ENCODE peak calls at places on chromosomes 6 and 20, in five cellular contexts. One of them, this sample, is unnamed.

GRCh38 chr20:17228624-17229061 is 1.8 kb downstream of the PCSK2 start:
- DNase-seq in NCI-H2171 treated with DMSO at 0.1 percent for 48 hours: peak; percentile 9
- DNase-seq in cortex of kidney: no peak
- DNase-seq in iris pigment epithelial cell: no peak
- DNase-seq in cardiac fibroblast: no peak
- DNase-seq in this sample: no peak

GRCh38 chr6:42326248-42326647 is 108.6 kb upstream of the MRPS10 start:
- DNase-seq in cortex of kidney: no peak
- DNase-seq in cardiac fibroblast: no peak
- DNase-seq in iris pigment epithelial cell: no peak
- DNase-seq in NCI-H2171 treated with DMSO at 0.1 percent for 48 hours: peak; percentile 43
- DNase-seq in this sample: no peak

GRCh38 chr6:107218142-107218541 is 102.8 kb upstream of the BEND3 start:
- DNase-seq in iris pigment epithelial cell: no peak
- DNase-seq in cortex of kidney: no peak
- DNase-seq in cardiac fibroblast: no peak
- DNase-seq in NCI-H2171 treated with DMSO at 0.1 percent for 48 hours: no peak
- DNase-seq in this sample: no peak

GRCh38 chr20:17377222-17377621 is 150.4 kb downstream of the PCSK2 start:
- DNase-seq in cortex of kidney: no peak
- DNase-seq in iris pigment epithelial cell: no peak
- DNase-seq in NCI-H2171 treated with DMSO at 0.1 percent for 48 hours: no peak
- DNase-seq in cardiac fibroblast: no peak
- DNase-seq in this sample: no peak

GRCh38 chr20:45450097-45450818 is 19.3 kb upstream of the WFDC2 start:
- DNase-seq in iris pigment epithelial cell: peak; percentile 54
- DNase-seq in cortex of kidney: no peak
- DNase-seq in cardiac fibroblast: peak; percentile 73
- DNase-seq in NCI-H2171 treated with DMSO at 0.1 percent for 48 hours: peak; percentile 14
- DNase-seq in this sample: peak; percentile 56

GRCh38 chr6:48817714-48818113 is 645.3 kb downstream of the MMUT start:
- DNase-seq in iris pigment epithelial cell: peak; percentile 61
- DNase-seq in cardiac fibroblast: peak; percentile 77
- DNase-seq in NCI-H2171 treated with DMSO at 0.1 percent for 48 hours: no peak
- DNase-seq in cortex of kidney: no peak
- DNase-seq in this sample: no peak

GRCh38 chr6:137913434-137913833 is 46.4 kb downstream of the TNFAIP3 start:
- DNase-seq in iris pigment epithelial cell: no peak
- DNase-seq in NCI-H2171 treated with DMSO at 0.1 percent for 48 hours: no peak
- DNase-seq in cardiac fibroblast: no peak
- DNase-seq in cortex of kidney: no peak
- DNase-seq in this sample: no peak

GRCh38 chr6:144646066-144646800 is 361.1 kb downstream of the UTRN start:
- DNase-seq in iris pigment epithelial cell: no peak
- DNase-seq in NCI-H2171 treated with DMSO at 0.1 percent for 48 hours: no peak
- DNase-seq in cortex of kidney: no peak
- DNase-seq in cardiac fibroblast: no peak
- DNase-seq in this sample: no peak

GRCh38 chr6:47524136-47524840 is 46.7 kb downstream of the CD2AP start:
- DNase-seq in iris pigment epithelial cell: peak; percentile 34
- DNase-seq in NCI-H2171 treated with DMSO at 0.1 percent for 48 hours: no peak
- DNase-seq in cortex of kidney: no peak
- DNase-seq in cardiac fibroblast: peak; percentile 22
- DNase-seq in this sample: peak; percentile 15

GRCh38 chr6:51768087-51768486 is 319.3 kb downstream of the PKHD1 start:
- DNase-seq in iris pigment epithelial cell: no peak
- DNase-seq in NCI-H2171 treated with DMSO at 0.1 percent for 48 hours: no peak
- DNase-seq in cardiac fibroblast: no peak
- DNase-seq in cortex of kidney: no peak
- DNase-seq in this sample: no peak

GRCh38 chr6:133108377-133108776 is 132.8 kb upstream of the EYA4 start:
- DNase-seq in cortex of kidney: no peak
- DNase-seq in NCI-H2171 treated with DMSO at 0.1 percent for 48 hours: peak; percentile 25
- DNase-seq in iris pigment epithelial cell: peak; percentile 7
- DNase-seq in cardiac fibroblast: no peak
- DNase-seq in this sample: no peak

GRCh38 chr6:25608562-25609174 is 43.3 kb upstream of the SCGN start:
- DNase-seq in iris pigment epithelial cell: no peak
- DNase-seq in NCI-H2171 treated with DMSO at 0.1 percent for 48 hours: peak; percentile 6
- DNase-seq in cortex of kidney: no peak
- DNase-seq in cardiac fibroblast: no peak
- DNase-seq in this sample: no peak

GRCh38 chr6:148776321-148776966 is 29.6 kb downstream of the UST start:
- DNase-seq in NCI-H2171 treated with DMSO at 0.1 percent for 48 hours: no peak
- DNase-seq in cardiac fibroblast: peak; percentile 83
- DNase-seq in iris pigment epithelial cell: peak; percentile 71
- DNase-seq in cortex of kidney: no peak
- DNase-seq in this sample: peak; percentile 25

GRCh38 chr6:160387887-160388286 is 39.7 kb downstream of the SLC22A3 start:
- DNase-seq in iris pigment epithelial cell: no peak
- DNase-seq in cardiac fibroblast: no peak
- DNase-seq in NCI-H2171 treated with DMSO at 0.1 percent for 48 hours: no peak
- DNase-seq in cortex of kidney: no peak
- DNase-seq in this sample: no peak

GRCh38 chr6:83514877-83515466 is 2.6 kb downstream of the PRSS35 start:
- DNase-seq in cardiac fibroblast: peak; percentile 80
- DNase-seq in NCI-H2171 treated with DMSO at 0.1 percent for 48 hours: peak; percentile 57
- DNase-seq in iris pigment epithelial cell: peak; percentile 78
- DNase-seq in cortex of kidney: no peak
- DNase-seq in this sample: peak; percentile 74

GRCh38 chr20:25032478-25033183 is 25.3 kb downstream of the ACSS1 start:
- DNase-seq in cortex of kidney: no peak
- DNase-seq in NCI-H2171 treated with DMSO at 0.1 percent for 48 hours: no peak
- DNase-seq in cardiac fibroblast: no peak
- DNase-seq in iris pigment epithelial cell: no peak
- DNase-seq in this sample: no peak

GRCh38 chr6:43489277-43490072 is 12.1 kb downstream of the TJAP1 start:
- DNase-seq in cardiac fibroblast: no peak
- DNase-seq in NCI-H2171 treated with DMSO at 0.1 percent for 48 hours: no peak
- DNase-seq in iris pigment epithelial cell: no peak
- DNase-seq in cortex of kidney: no peak
- DNase-seq in this sample: no peak

GRCh38 chr6:30357678-30358339 is 12.9 kb downstream of the RPP21 start:
- DNase-seq in cardiac fibroblast: peak; percentile 85
- DNase-seq in NCI-H2171 treated with DMSO at 0.1 percent for 48 hours: peak; percentile 75
- DNase-seq in iris pigment epithelial cell: peak; percentile 76
- DNase-seq in cortex of kidney: no peak
- DNase-seq in this sample: peak; percentile 80

GRCh38 chr6:84066536-84066935 is 33.0 kb downstream of the MRAP2 start:
- DNase-seq in NCI-H2171 treated with DMSO at 0.1 percent for 48 hours: no peak
- DNase-seq in cardiac fibroblast: no peak
- DNase-seq in iris pigment epithelial cell: peak; percentile 8
- DNase-seq in cortex of kidney: no peak
- DNase-seq in this sample: no peak

GRCh38 chr6:52576392-52577021 is 353 bp downstream of the TRAM2 start:
- DNase-seq in NCI-H2171 treated with DMSO at 0.1 percent for 48 hours: peak; percentile 52
- DNase-seq in cardiac fibroblast: peak; percentile 87
- DNase-seq in cortex of kidney: no peak
- DNase-seq in iris pigment epithelial cell: peak; percentile 88
- DNase-seq in this sample: peak; percentile 89

GRCh38 chr6:36099872-36100483 is 30.3 kb upstream of the MAPK13 start:
- DNase-seq in NCI-H2171 treated with DMSO at 0.1 percent for 48 hours: no peak
- DNase-seq in cortex of kidney: no peak
- DNase-seq in iris pigment epithelial cell: no peak
- DNase-seq in cardiac fibroblast: no peak
- DNase-seq in this sample: peak; percentile 41

GRCh38 chr6:3585320-3585935 is 128.6 kb upstream of the SLC22A23 start:
- DNase-seq in cortex of kidney: no peak
- DNase-seq in cardiac fibroblast: peak; percentile 91
- DNase-seq in NCI-H2171 treated with DMSO at 0.1 percent for 48 hours: no peak
- DNase-seq in iris pigment epithelial cell: peak; percentile 91
- DNase-seq in this sample: peak; percentile 66

GRCh38 chr6:143901885-143902708 is 37.8 kb downstream of the ZC2HC1B start:
- DNase-seq in NCI-H2171 treated with DMSO at 0.1 percent for 48 hours: no peak
- DNase-seq in iris pigment epithelial cell: no peak
- DNase-seq in cortex of kidney: no peak
- DNase-seq in cardiac fibroblast: peak; percentile 36
- DNase-seq in this sample: no peak

GRCh38 chr20:58329711-58330110 is 20.2 kb downstream of the RAB22A start:
- DNase-seq in cortex of kidney: no peak
- DNase-seq in NCI-H2171 treated with DMSO at 0.1 percent for 48 hours: no peak
- DNase-seq in cardiac fibroblast: no peak
- DNase-seq in iris pigment epithelial cell: no peak
- DNase-seq in this sample: no peak

GRCh38 chr6:154868143-154868594 is 126.9 kb upstream of the TIAM2 start:
- DNase-seq in iris pigment epithelial cell: peak; percentile 69
- DNase-seq in cortex of kidney: no peak
- DNase-seq in NCI-H2171 treated with DMSO at 0.1 percent for 48 hours: peak; percentile 59
- DNase-seq in cardiac fibroblast: peak; percentile 79
- DNase-seq in this sample: peak; percentile 70

GRCh38 chr6:116451916-116452315 is 9.3 kb upstream of the CALHM6 start:
- DNase-seq in NCI-H2171 treated with DMSO at 0.1 percent for 48 hours: no peak
- DNase-seq in iris pigment epithelial cell: no peak
- DNase-seq in cortex of kidney: no peak
- DNase-seq in cardiac fibroblast: no peak
- DNase-seq in this sample: no peak

GRCh38 chr20:63778034-63778752 is 38.6 kb downstream of the SLC2A4RG start:
- DNase-seq in cardiac fibroblast: peak; percentile 54
- DNase-seq in cortex of kidney: no peak
- DNase-seq in iris pigment epithelial cell: no peak
- DNase-seq in NCI-H2171 treated with DMSO at 0.1 percent for 48 hours: no peak
- DNase-seq in this sample: no peak

GRCh38 chr6:36056178-36056577 is 28.6 kb downstream of the MAPK14 start:
- DNase-seq in iris pigment epithelial cell: no peak
- DNase-seq in NCI-H2171 treated with DMSO at 0.1 percent for 48 hours: no peak
- DNase-seq in cardiac fibroblast: no peak
- DNase-seq in cortex of kidney: no peak
- DNase-seq in this sample: no peak

GRCh38 chr6:136037246-136037884 is 185.9 kb downstream of the PDE7B start:
- DNase-seq in NCI-H2171 treated with DMSO at 0.1 percent for 48 hours: no peak
- DNase-seq in iris pigment epithelial cell: peak; percentile 50
- DNase-seq in cardiac fibroblast: peak; percentile 66
- DNase-seq in cortex of kidney: no peak
- DNase-seq in this sample: peak; percentile 31

GRCh38 chr6:152124432-152125074 is 317.1 kb downstream of the ESR1 start:
- DNase-seq in cardiac fibroblast: peak; percentile 84
- DNase-seq in iris pigment epithelial cell: peak; percentile 75
- DNase-seq in NCI-H2171 treated with DMSO at 0.1 percent for 48 hours: peak; percentile 61
- DNase-seq in cortex of kidney: no peak
- DNase-seq in this sample: peak; percentile 78